ENCODE peak calls at places on chromosomes 11 and 22, in six cellular contexts. One of them, this sample, is unnamed.

GRCh38 chr22:44091021-44091721 is 67.1 kb downstream of the PARVB start:
- DNase-seq in ascending aorta: no peak
- DNase-seq in brain microvascular endothelial cell: peak
- DNase-seq in kidney epithelial cell: no peak
- DNase-seq in uterus: no peak
- DNase-seq in foreskin fibroblast: no peak
- DNase-seq in this sample: no peak

GRCh38 chr11:118214210-118214914 is 10.4 kb downstream of the JAML start:
- DNase-seq in ascending aorta: no peak
- DNase-seq in brain microvascular endothelial cell: no peak
- DNase-seq in kidney epithelial cell: no peak
- DNase-seq in uterus: no peak
- DNase-seq in foreskin fibroblast: no peak
- DNase-seq in this sample: no peak

GRCh38 chr22:36924151-36924698 is 10.8 kb downstream of the CSF2RB start:
- DNase-seq in ascending aorta: peak
- DNase-seq in brain microvascular endothelial cell: no peak
- DNase-seq in kidney epithelial cell: no peak
- DNase-seq in uterus: no peak
- DNase-seq in foreskin fibroblast: no peak
- DNase-seq in this sample: no peak

GRCh38 chr11:63775221-63775620 is 6.6 kb upstream of the ZFTA start:
- DNase-seq in ascending aorta: no peak
- DNase-seq in brain microvascular endothelial cell: no peak
- DNase-seq in kidney epithelial cell: no peak
- DNase-seq in uterus: no peak
- DNase-seq in foreskin fibroblast: no peak
- DNase-seq in this sample: peak

GRCh38 chr22:42757475-42757874 is 36.8 kb upstream of the A4GALT start:
- DNase-seq in ascending aorta: no peak
- DNase-seq in brain microvascular endothelial cell: no peak
- DNase-seq in kidney epithelial cell: no peak
- DNase-seq in uterus: no peak
- DNase-seq in foreskin fibroblast: peak
- DNase-seq in this sample: no peak

GRCh38 chr11:45580399-45580798 is 85.0 kb downstream of the CHST1 start:
- DNase-seq in ascending aorta: no peak
- DNase-seq in brain microvascular endothelial cell: peak
- DNase-seq in kidney epithelial cell: peak
- DNase-seq in uterus: no peak
- DNase-seq in foreskin fibroblast: peak
- DNase-seq in this sample: peak

GRCh38 chr22:22835242-22835641 is 52.4 kb upstream of the IGLL5 start:
- DNase-seq in ascending aorta: no peak
- DNase-seq in brain microvascular endothelial cell: no peak
- DNase-seq in kidney epithelial cell: no peak
- DNase-seq in uterus: no peak
- DNase-seq in foreskin fibroblast: no peak
- DNase-seq in this sample: no peak

GRCh38 chr11:15674756-15675155 is 560.0 kb downstream of the INSC start:
- DNase-seq in ascending aorta: no peak
- DNase-seq in brain microvascular endothelial cell: no peak
- DNase-seq in kidney epithelial cell: no peak
- DNase-seq in uterus: no peak
- DNase-seq in foreskin fibroblast: no peak
- DNase-seq in this sample: no peak

GRCh38 chr22:48905206-48905975 is 922.3 kb downstream of the BRD1 start:
- DNase-seq in ascending aorta: peak
- DNase-seq in brain microvascular endothelial cell: no peak
- DNase-seq in kidney epithelial cell: no peak
- DNase-seq in uterus: no peak
- DNase-seq in foreskin fibroblast: no peak
- DNase-seq in this sample: no peak

GRCh38 chr11:123103326-123103980 is 41.5 kb upstream of the HSPA8 start:
- DNase-seq in ascending aorta: peak
- DNase-seq in brain microvascular endothelial cell: peak
- DNase-seq in kidney epithelial cell: no peak
- DNase-seq in uterus: peak
- DNase-seq in foreskin fibroblast: peak
- DNase-seq in this sample: peak

GRCh38 chr11:117950999-117951961 is 22.1 kb upstream of the TMPRSS13 start:
- DNase-seq in ascending aorta: no peak
- DNase-seq in brain microvascular endothelial cell: no peak
- DNase-seq in kidney epithelial cell: no peak
- DNase-seq in uterus: no peak
- DNase-seq in foreskin fibroblast: no peak
- DNase-seq in this sample: no peak

GRCh38 chr11:131670876-131671275 is 300.5 kb downstream of the NTM start:
- DNase-seq in ascending aorta: no peak
- DNase-seq in brain microvascular endothelial cell: no peak
- DNase-seq in kidney epithelial cell: no peak
- DNase-seq in uterus: no peak
- DNase-seq in foreskin fibroblast: no peak
- DNase-seq in this sample: no peak

GRCh38 chr11:131672191-131672590 is 301.8 kb downstream of the NTM start:
- DNase-seq in ascending aorta: no peak
- DNase-seq in brain microvascular endothelial cell: no peak
- DNase-seq in kidney epithelial cell: no peak
- DNase-seq in uterus: no peak
- DNase-seq in foreskin fibroblast: no peak
- DNase-seq in this sample: no peak

GRCh38 chr11:131674051-131674755 is 303.8 kb downstream of the NTM start:
- DNase-seq in ascending aorta: no peak
- DNase-seq in brain microvascular endothelial cell: peak
- DNase-seq in kidney epithelial cell: peak
- DNase-seq in uterus: no peak
- DNase-seq in foreskin fibroblast: peak
- DNase-seq in this sample: no peak

GRCh38 chr11:131671320-131671719 is 300.9 kb downstream of the NTM start:
- DNase-seq in ascending aorta: no peak
- DNase-seq in brain microvascular endothelial cell: no peak
- DNase-seq in kidney epithelial cell: no peak
- DNase-seq in uterus: no peak
- DNase-seq in foreskin fibroblast: no peak
- DNase-seq in this sample: no peak

GRCh38 chr11:131671764-131672163 is 301.3 kb downstream of the NTM start:
- DNase-seq in ascending aorta: no peak
- DNase-seq in brain microvascular endothelial cell: no peak
- DNase-seq in kidney epithelial cell: no peak
- DNase-seq in uterus: no peak
- DNase-seq in foreskin fibroblast: no peak
- DNase-seq in this sample: no peak
- TF ChIP-seq CTCF in ascending aorta: no peak
- TF ChIP-seq CTCF in brain microvascular endothelial cell: peak
- TF ChIP-seq CTCF in kidney epithelial cell: peak
- TF ChIP-seq CTCF in uterus: no peak
- TF ChIP-seq CTCF in foreskin fibroblast: no peak
- TF ChIP-seq CTCF in this sample: peak

GRCh38 chr11:60221706-60222105 is 21.2 kb downstream of the MS4A4E start:
- DNase-seq in ascending aorta: no peak
- DNase-seq in brain microvascular endothelial cell: no peak
- DNase-seq in kidney epithelial cell: no peak
- DNase-seq in uterus: no peak
- DNase-seq in foreskin fibroblast: no peak
- DNase-seq in this sample: no peak

DNA sequence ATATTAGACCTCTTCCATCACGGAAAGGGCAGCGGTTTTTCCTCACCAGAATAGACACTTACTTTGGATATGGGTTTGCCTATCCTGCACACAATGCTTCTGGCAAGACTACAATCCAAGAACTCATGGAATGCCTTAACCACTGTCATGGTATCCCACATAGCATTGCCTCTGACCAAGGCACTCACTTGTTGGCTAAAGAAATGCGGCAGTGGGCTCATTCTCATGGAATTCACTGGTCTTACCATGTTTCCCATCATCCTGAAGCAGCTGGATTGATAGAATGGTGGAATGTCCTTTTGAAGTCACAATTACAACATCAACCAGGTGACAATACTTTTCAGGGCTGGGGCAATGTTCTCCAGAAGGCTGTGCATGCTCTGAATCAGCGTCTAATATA is 20.8 kb downstream of the MS4A4E start:
- DNase-seq in ascending aorta: no peak
- DNase-seq in brain microvascular endothelial cell: no peak
- DNase-seq in kidney epithelial cell: no peak
- DNase-seq in uterus: no peak
- DNase-seq in foreskin fibroblast: no peak
- DNase-seq in this sample: no peak
- H3K4me3 ChIP-seq in ascending aorta: no peak
- H3K4me3 ChIP-seq in brain microvascular endothelial cell: no peak
- H3K4me3 ChIP-seq in kidney epithelial cell: no peak
- H3K4me3 ChIP-seq in uterus: no peak
- H3K4me3 ChIP-seq in foreskin fibroblast: no peak
- H3K4me3 ChIP-seq in this sample: no peak

GRCh38 chr22:39543095-39543494 is 10.5 kb upstream of the RPS19BP1 start:
- DNase-seq in ascending aorta: no peak
- DNase-seq in brain microvascular endothelial cell: no peak
- DNase-seq in kidney epithelial cell: no peak
- DNase-seq in uterus: no peak
- DNase-seq in foreskin fibroblast: peak
- DNase-seq in this sample: no peak
- TF ChIP-seq CTCF in ascending aorta: no peak
- TF ChIP-seq CTCF in brain microvascular endothelial cell: peak
- TF ChIP-seq CTCF in kidney epithelial cell: peak
- TF ChIP-seq CTCF in uterus: no peak
- TF ChIP-seq CTCF in foreskin fibroblast: peak
- TF ChIP-seq CTCF in this sample: peak

GRCh38 chr11:96119211-96119610 is 195.3 kb upstream of the MTMR2 start:
- DNase-seq in ascending aorta: no peak
- DNase-seq in brain microvascular endothelial cell: no peak
- DNase-seq in kidney epithelial cell: no peak
- DNase-seq in uterus: no peak
- DNase-seq in foreskin fibroblast: no peak
- DNase-seq in this sample: no peak
- H3K4me3 ChIP-seq in ascending aorta: no peak
- H3K4me3 ChIP-seq in brain microvascular endothelial cell: no peak
- H3K4me3 ChIP-seq in kidney epithelial cell: no peak
- H3K4me3 ChIP-seq in uterus: no peak
- H3K4me3 ChIP-seq in foreskin fibroblast: no peak
- H3K4me3 ChIP-seq in this sample: no peak

DNA sequence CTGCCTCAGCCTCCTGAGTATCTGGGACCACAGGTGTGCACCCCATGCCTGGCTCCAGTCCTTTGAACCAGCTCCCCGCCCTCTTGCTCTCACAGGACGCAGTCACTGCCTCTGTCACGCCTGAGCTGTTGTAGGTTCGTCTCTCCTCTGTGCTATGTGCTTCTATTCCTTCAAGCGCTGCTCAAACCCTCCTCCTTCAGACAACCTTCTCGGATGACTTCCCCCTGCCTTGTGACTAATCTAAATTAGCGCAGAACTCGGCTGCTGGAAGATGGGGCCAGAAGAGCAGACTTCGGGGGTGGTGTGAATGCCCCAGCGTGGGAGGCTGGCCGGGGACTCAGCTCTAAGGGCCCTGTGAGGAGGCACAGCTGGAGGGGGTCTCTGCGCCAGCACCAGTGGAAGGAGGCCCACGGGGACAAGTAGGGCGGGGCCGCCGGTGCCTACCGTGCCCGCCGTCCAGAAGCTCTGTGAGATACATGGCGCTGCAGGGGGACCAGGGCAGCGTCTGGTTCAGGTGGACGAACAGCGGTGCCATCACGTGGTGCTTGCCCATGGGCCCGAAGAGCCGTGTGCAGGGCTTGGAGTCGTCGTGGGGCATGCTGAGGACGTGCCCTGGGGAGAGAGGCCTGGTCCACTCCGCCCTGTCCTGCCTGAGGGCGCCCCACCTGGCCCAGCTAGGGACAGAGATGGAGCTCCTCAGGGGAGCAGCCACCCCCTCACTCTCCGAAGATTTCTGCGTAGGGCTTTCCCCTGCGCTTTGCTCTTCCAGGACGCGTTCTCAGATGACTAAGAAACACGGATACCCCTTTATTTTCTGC is 12.5 kb downstream of the ADAMTS8 start:
- DNase-seq in ascending aorta: no peak
- DNase-seq in brain microvascular endothelial cell: no peak
- DNase-seq in kidney epithelial cell: peak
- DNase-seq in uterus: no peak
- DNase-seq in foreskin fibroblast: no peak
- DNase-seq in this sample: no peak
- TF ChIP-seq CTCF in ascending aorta: no peak
- TF ChIP-seq CTCF in brain microvascular endothelial cell: no peak
- TF ChIP-seq CTCF in kidney epithelial cell: no peak
- TF ChIP-seq CTCF in uterus: no peak
- TF ChIP-seq CTCF in foreskin fibroblast: no peak
- TF ChIP-seq CTCF in this sample: no peak

GRCh38 chr11:130000552-130001176 is 2.0 kb downstream of the PRDM10 start:
- DNase-seq in ascending aorta: no peak
- DNase-seq in brain microvascular endothelial cell: no peak
- DNase-seq in kidney epithelial cell: no peak
- DNase-seq in uterus: no peak
- DNase-seq in foreskin fibroblast: no peak
- DNase-seq in this sample: no peak
- H3K4me3 ChIP-seq in ascending aorta: peak
- H3K4me3 ChIP-seq in brain microvascular endothelial cell: peak
- H3K4me3 ChIP-seq in kidney epithelial cell: peak
- H3K4me3 ChIP-seq in uterus: peak
- H3K4me3 ChIP-seq in foreskin fibroblast: peak
- H3K4me3 ChIP-seq in this sample: peak

GRCh38 chr11:72812968-72813739 is 1.1 kb upstream of the ATG16L2 start:
- DNase-seq in ascending aorta: peak
- DNase-seq in brain microvascular endothelial cell: peak
- DNase-seq in kidney epithelial cell: no peak
- DNase-seq in uterus: peak
- DNase-seq in foreskin fibroblast: peak
- DNase-seq in this sample: no peak
- TF ChIP-seq CTCF in ascending aorta: peak
- TF ChIP-seq CTCF in brain microvascular endothelial cell: peak
- TF ChIP-seq CTCF in kidney epithelial cell: peak
- TF ChIP-seq CTCF in uterus: peak
- TF ChIP-seq CTCF in foreskin fibroblast: peak
- TF ChIP-seq CTCF in this sample: peak

GRCh38 chr11:47183031-47183856 is 3.0 kb downstream of the PACSIN3 start:
- DNase-seq in ascending aorta: no peak
- DNase-seq in brain microvascular endothelial cell: no peak
- DNase-seq in kidney epithelial cell: no peak
- DNase-seq in uterus: no peak
- DNase-seq in foreskin fibroblast: no peak
- DNase-seq in this sample: no peak

GRCh38 chr11:47183969-47184368 is 2.3 kb downstream of the PACSIN3 start:
- DNase-seq in ascending aorta: no peak
- DNase-seq in brain microvascular endothelial cell: no peak
- DNase-seq in kidney epithelial cell: no peak
- DNase-seq in uterus: no peak
- DNase-seq in foreskin fibroblast: no peak
- DNase-seq in this sample: no peak

GRCh38 chr11:47181271-47181670 is 4.6 kb upstream of the ARFGAP2 start:
- DNase-seq in ascending aorta: no peak
- DNase-seq in brain microvascular endothelial cell: no peak
- DNase-seq in kidney epithelial cell: no peak
- DNase-seq in uterus: no peak
- DNase-seq in foreskin fibroblast: no peak
- DNase-seq in this sample: no peak

GRCh38 chr11:47180006-47180787 is 3.5 kb upstream of the ARFGAP2 start:
- DNase-seq in ascending aorta: no peak
- DNase-seq in brain microvascular endothelial cell: no peak
- DNase-seq in kidney epithelial cell: no peak
- DNase-seq in uterus: no peak
- DNase-seq in foreskin fibroblast: no peak
- DNase-seq in this sample: no peak

DNA sequence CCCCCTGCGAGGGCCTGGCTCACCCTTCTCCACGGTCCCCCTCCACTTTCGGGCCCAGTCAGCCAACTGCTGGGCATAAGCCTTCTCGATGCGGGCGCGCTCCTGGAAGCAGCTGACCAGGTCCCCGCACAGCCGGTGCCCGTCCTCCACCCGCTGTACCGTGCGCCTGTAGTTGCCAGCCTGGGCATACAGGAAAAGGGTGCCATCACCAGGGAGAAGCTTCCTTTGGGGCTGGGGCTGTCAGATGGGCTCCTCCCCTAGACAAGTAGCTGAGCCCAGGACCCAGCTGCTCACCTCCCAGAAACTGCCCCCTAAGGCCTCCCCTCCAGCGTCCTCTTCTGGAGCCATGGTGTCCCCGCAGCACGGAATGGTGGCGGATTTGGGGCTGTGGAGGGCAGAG is 3.9 kb downstream of the PACSIN3 start:
- DNase-seq in ascending aorta: no peak
- DNase-seq in brain microvascular endothelial cell: no peak
- DNase-seq in kidney epithelial cell: no peak
- DNase-seq in uterus: no peak
- DNase-seq in foreskin fibroblast: no peak
- DNase-seq in this sample: no peak
- H3K4me3 ChIP-seq in ascending aorta: no peak
- H3K4me3 ChIP-seq in brain microvascular endothelial cell: no peak
- H3K4me3 ChIP-seq in kidney epithelial cell: no peak
- H3K4me3 ChIP-seq in uterus: no peak
- H3K4me3 ChIP-seq in foreskin fibroblast: no peak
- H3K4me3 ChIP-seq in this sample: no peak

This sample was measured in retinal pigment epithelial cell.